ENCODE peak calls at places on chromosomes 16 and 17, in four cellular contexts. A, M, J and G are unnamed samples.

GRCh38 chr17:39340731-39341130 is 60.7 kb downstream of the FBXL20 start:
- DNase-seq in A (no peak), M (no peak), J (no peak), G (no peak)

GRCh38 chr17:12328204-12328603 is 307.5 kb downstream of the MAP2K4 start:
- DNase-seq in A (no peak), M (no peak), J (no peak), G (no peak)

GRCh38 chr16:23274968-23275367 is 27.1 kb upstream of the SCNN1B start:
- DNase-seq in A (no peak), M (no peak), J (no peak), G (no peak)

GRCh38 chr16:2437032-2437790 is 8.0 kb downstream of the CCNF start:
- DNase-seq in A (no peak), M (no peak), J (no peak), G (no peak)

GRCh38 chr16:2987854-2988253 is 7.6 kb upstream of the PKMYT1 start:
- DNase-seq in A (no peak), M (no peak), J (no peak), G (no peak)

GRCh38 chr16:11603331-11603750 is 16.6 kb upstream of the LITAF start:
- DNase-seq in A (no peak), M (no peak), J (no peak), G (no peak)

GRCh38 chr16:70579648-70580630 is 56.3 kb downstream of the SF3B3 start:
- DNase-seq in A (no peak), M (no peak), J (peak), G (no peak)

GRCh38 chr16:19829844-19830703 is 54.6 kb downstream of the GPRC5B start:
- DNase-seq in A (no peak), M (no peak), J (no peak), G (no peak)

GRCh38 chr17:819251-819650 is 37.1 kb downstream of the MRM3 start:
- DNase-seq in A (no peak), M (no peak), J (no peak), G (no peak)

GRCh38 chr16:72481419-72481818 is 309.5 kb upstream of the PMFBP1 start:
- DNase-seq in A (no peak), M (no peak), J (no peak), G (no peak)

GRCh38 chr17:1931759-1932579 is 93.2 kb downstream of the RTN4RL1 start:
- DNase-seq in A (no peak), M (no peak), J (no peak), G (no peak)

GRCh38 chr17:65896889-65897288 is 295.0 kb downstream of the CEP112 start:
- DNase-seq in A (no peak), M (no peak), J (no peak), G (no peak)

GRCh38 chr16:11112723-11113348 is 143.2 kb downstream of the SOCS1 start:
- DNase-seq in A (no peak), M (peak), J (peak), G (no peak)

GRCh38 chr16:17379121-17379571 is 91.6 kb downstream of the XYLT1 start:
- DNase-seq in A (no peak), M (no peak), J (no peak), G (no peak)

GRCh38 chr17:75557075-75557851 is 30.3 kb upstream of the MYO15B start:
- DNase-seq in A (no peak), M (no peak), J (peak), G (no peak)

GRCh38 chr17:50649042-50649908 is 14.6 kb downstream of the ABCC3 start:
- DNase-seq in A (no peak), M (no peak), J (no peak), G (no peak)

GRCh38 chr17:68222586-68222985 is 25.3 kb upstream of the AMZ2 start:
- DNase-seq in A (no peak), M (no peak), J (no peak), G (no peak)

GRCh38 chr17:557371-557770 is 157.3 kb downstream of the VPS53 start:
- DNase-seq in A (no peak), M (no peak), J (no peak), G (no peak)

GRCh38 chr17:62004388-62004787 is 60.7 kb downstream of the MED13 start:
- DNase-seq in A (no peak), M (no peak), J (no peak), G (no peak)

GRCh38 chr16:13959626-13960025 is 39.7 kb downstream of the ERCC4 start:
- DNase-seq in A (no peak), M (no peak), J (no peak), G (no peak)
- TF ChIP-seq SPI1 in A (no peak), M (no peak), J (no peak), G (no peak)

GRCh38 chr16:75175074-75175473 is 26.8 kb downstream of the ZFP1 start:
- DNase-seq in A (no peak), M (no peak), J (no peak), G (no peak)
- TF ChIP-seq SPI1 in A (no peak), M (no peak), J (no peak), G (no peak)

GRCh38 chr17:82148997-82149396 is 51.0 kb upstream of the FASN start:
- DNase-seq in A (no peak), M (no peak), J (no peak), G (no peak)

GRCh38 chr17:82151106-82151957 is 53.3 kb upstream of the FASN start:
- DNase-seq in A (no peak), M (no peak), J (no peak), G (no peak)

GRCh38 chr17:82148011-82148410 is 50.0 kb upstream of the FASN start:
- DNase-seq in A (no peak), M (no peak), J (no peak), G (no peak)

GRCh38 chr17:82152114-82152513 is 54.1 kb upstream of the FASN start:
- DNase-seq in A (no peak), M (no peak), J (no peak), G (no peak)

DNA sequence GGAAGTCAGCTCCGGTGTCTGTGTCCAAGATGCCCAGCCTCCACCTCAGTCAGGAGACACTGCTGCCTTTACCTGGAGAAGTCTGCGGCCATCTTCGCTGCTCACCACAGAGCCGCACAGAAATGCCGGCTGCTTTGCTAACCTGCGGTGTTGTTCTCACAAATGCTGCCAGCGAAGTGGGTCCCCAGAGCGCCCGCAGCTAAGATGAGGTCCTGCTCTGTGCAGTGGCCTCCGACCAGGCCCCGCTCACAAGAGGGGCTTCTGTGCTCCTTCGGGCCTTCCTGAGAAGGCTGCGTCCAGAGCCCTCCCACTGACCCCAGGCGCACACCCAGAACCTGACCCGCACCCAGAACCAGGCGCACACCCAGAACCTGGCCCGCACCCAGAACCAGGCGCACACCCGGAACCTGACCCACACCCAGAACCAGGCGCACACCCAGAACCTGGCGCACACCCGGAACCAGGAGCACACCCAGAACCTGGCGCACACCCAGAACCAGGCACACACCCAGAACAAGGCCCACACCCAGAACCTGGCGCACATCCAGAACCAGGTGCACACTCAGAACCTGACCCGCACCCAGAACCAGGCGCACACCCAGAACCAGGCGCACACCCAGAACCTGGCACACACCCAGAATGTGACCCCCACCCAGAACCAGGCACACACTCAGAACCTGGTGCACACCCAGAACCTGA is 51.5 kb upstream of the FASN start:
- DNase-seq in A (no peak), M (no peak), J (no peak), G (no peak)
- TF ChIP-seq SPI1 in A (no peak), M (no peak), J (no peak), G (no peak)

GRCh38 chr16:89706446-89707260 is 5.1 kb upstream of the SPATA2L start:
- DNase-seq in A (no peak), M (no peak), J (no peak), G (no peak)
- TF ChIP-seq SPI1 in A (no peak), M (no peak), J (no peak), G (no peak)

GRCh38 chr16:25108054-25108453 is 3.5 kb upstream of the LCMT1 start:
- DNase-seq in A (no peak), M (no peak), J (peak), G (no peak)
- TF ChIP-seq SPI1 in A (no peak), M (no peak), J (no peak), G (no peak)

GRCh38 chr17:48555616-48556533 is 11.0 kb upstream of the HOXB2 start:
- DNase-seq in A (no peak), M (no peak), J (peak), G (no peak)
- TF ChIP-seq SPI1 in A (no peak), M (no peak), J (no peak), G (no peak)